ENCODE peak calls at places on chromosome 6, in seven cellular contexts. C is type B pancreatic cell, X is heart right ventricle, Y is foreskin keratinocyte, M is fibroblast of mammary gland, N is body of pancreas, U is lung. R is an unnamed sample.

GRCh38 chr6:99614430-99615161 is 8.0 kb downstream of the PRDM13 start:
- DNase-seq in C (no peak), X (no peak), Y (no peak), M (no peak), N (no peak), U (no peak), R (no peak)

GRCh38 chr6:43806041-43806757 is 36.2 kb downstream of the VEGFA start:
- DNase-seq in C (no peak), X (no peak), Y (no peak), M (no peak), N (peak; percentile 82), U (no peak), R (no peak)

GRCh38 chr6:105072799-105073199 is 107.0 kb downstream of the POPDC3 start:
- DNase-seq in C (no peak), X (no peak), Y (no peak), M (peak; percentile 76), N (no peak), U (no peak), R (no peak)

GRCh38 chr6:14533446-14533845 is 415.9 kb downstream of the CD83 start:
- DNase-seq in C (no peak), X (no peak), Y (no peak), M (no peak), N (no peak), U (no peak), R (no peak)

GRCh38 chr6:157982580-157983438 is 1.1 kb downstream of the SYNJ2 start:
- DNase-seq in C (no peak), X (no peak), Y (no peak), M (peak; percentile 59), N (peak; percentile 37), U (no peak), R (no peak)

GRCh38 chr6:87921034-87921433 is 126.6 kb upstream of the SPACA1 start:
- DNase-seq in C (no peak), X (no peak), Y (no peak), M (no peak), N (no peak), U (no peak), R (no peak)

GRCh38 chr6:684831-685636 is 7.9 kb downstream of the EXOC2 start:
- DNase-seq in C (no peak), X (no peak), Y (no peak), M (peak; percentile 59), N (no peak), U (no peak), R (no peak)

GRCh38 chr6:127118505-127119360 is at the start of gene RSPO3:
- DNase-seq in C (peak; percentile 72), X (no peak), Y (peak; percentile 25), M (peak; percentile 33), N (no peak), U (no peak), R (no peak)

GRCh38 chr6:99739526-99739925 is 132.9 kb downstream of the PRDM13 start:
- DNase-seq in C (no peak), X (peak; percentile 6), Y (no peak), M (no peak), N (no peak), U (no peak), R (peak; percentile 28)

GRCh38 chr6:56529594-56530191 is 113.0 kb downstream of the DST start:
- DNase-seq in C (no peak), X (no peak), Y (no peak), M (peak; percentile 20), N (no peak), U (no peak), R (no peak)

GRCh38 chr6:47349931-47350330 is 40.2 kb upstream of the TNFRSF21 start:
- DNase-seq in C (no peak), X (no peak), Y (no peak), M (no peak), N (no peak), U (no peak), R (no peak)

GRCh38 chr6:157172088-157172768 is 151.1 kb downstream of the TMEM242 start:
- DNase-seq in C (no peak), X (no peak), Y (no peak), M (no peak), N (no peak), U (no peak), R (no peak)

GRCh38 chr6:154868143-154868594 is 126.9 kb upstream of the TIAM2 start:
- DNase-seq in C (no peak), X (no peak), Y (no peak), M (peak; percentile 75), N (no peak), U (no peak), R (no peak)

GRCh38 chr6:129460151-129460550 is 249.8 kb downstream of the ARHGAP18 start:
- DNase-seq in C (no peak), X (no peak), Y (no peak), M (no peak), N (no peak), U (no peak), R (no peak)

GRCh38 chr6:15252205-15252604 is 6.3 kb downstream of the JARID2 start:
- DNase-seq in C (no peak), X (no peak), Y (no peak), M (no peak), N (no peak), U (no peak), R (no peak)

GRCh38 chr6:37607949-37608348 is 89.7 kb downstream of the MDGA1 start:
- DNase-seq in C (no peak), X (no peak), Y (no peak), M (peak; percentile 22), N (no peak), U (no peak), R (no peak)
- TF ChIP-seq CTCF in C (peak; percentile 72), X (no peak), Y (peak; percentile 63), M (peak; percentile 61), N (no peak), U (no peak), R (peak; percentile 38)

DNA sequence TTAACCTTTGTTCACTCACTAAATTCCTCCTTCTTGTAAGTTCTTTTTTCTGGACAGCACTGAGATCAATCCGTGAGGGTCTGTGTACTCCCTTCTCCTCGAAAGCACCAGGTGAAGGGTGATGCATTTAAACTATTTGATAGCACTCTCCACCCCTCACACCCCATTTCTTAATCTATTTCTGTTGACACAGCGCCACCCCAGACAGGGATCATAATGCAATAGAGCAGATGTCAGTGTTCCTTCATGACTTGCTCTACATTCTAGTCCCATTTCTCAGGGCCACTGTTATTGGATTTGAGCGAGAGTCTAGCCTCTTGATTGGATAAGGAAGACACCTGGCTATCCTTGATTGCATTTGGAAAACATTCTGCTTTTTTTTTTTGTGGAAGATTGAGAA is 46.3 kb downstream of the PPP1R14C start:
- DNase-seq in C (no peak), X (no peak), Y (no peak), M (no peak), N (no peak), U (no peak), R (no peak)
- TF ChIP-seq CTCF in C (no peak), X (no peak), Y (peak; percentile 10), M (no peak), N (no peak), U (no peak), R (no peak)

DNA sequence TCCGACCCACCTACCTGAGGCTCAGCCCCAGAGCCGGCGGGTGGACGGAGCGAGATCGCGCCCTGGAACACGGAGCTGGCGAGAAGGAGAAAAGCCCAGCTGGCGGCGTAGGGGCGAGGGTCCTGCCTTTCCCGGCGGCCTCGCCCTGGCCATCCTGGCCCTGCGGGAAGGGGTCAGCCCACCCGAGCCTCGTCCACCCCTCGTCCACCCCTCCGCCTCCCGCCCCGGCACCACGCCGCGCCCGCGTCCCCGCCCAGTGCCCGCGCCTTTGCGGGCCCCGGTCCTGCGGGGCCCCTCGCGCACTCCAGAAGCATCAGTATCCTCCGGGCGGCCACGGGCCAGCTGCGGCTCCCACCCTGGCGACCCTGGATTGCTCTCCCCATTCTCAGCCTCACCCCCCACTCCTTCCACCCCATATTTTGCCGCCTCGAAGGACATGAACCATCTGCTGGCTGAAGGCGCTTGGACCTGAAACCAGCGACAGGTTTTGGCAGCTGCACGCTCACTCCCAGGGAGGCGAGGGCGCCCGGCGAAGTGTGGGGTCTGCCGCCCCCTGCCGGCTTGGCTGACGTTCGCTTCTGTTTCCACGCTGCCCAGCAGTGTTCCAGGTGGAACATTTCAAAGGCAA is 65.1 kb downstream of the PLG start:
- DNase-seq in C (peak; percentile 86), X (peak; percentile 29), Y (peak; percentile 17), M (peak; percentile 46), N (peak; percentile 84), U (peak; percentile 68), R (peak; percentile 57)
- TF ChIP-seq CTCF in C (peak; percentile 93), X (peak; percentile 69), Y (peak; percentile 93), M (peak; percentile 75), N (peak; percentile 86), U (peak; percentile 28), R (peak; percentile 75)

DNA sequence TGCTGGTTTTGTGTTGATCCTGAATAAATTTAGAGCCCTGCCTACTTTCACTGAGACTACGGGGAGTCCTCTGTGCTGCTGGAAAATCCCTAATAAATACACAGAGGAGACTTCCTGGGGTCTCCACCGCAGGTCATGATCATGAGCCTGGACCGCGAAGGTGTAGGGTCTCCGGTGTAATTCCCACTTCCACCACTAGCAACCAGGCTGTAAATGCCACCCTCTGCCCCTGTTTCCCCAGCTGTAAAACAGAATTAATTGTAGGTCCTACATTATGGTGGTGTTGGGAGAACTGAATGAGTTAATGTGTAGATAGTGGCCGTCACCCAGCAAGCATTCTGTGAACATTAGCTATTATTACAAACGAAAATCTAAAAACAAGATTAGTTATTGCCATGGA is 191.6 kb upstream of the THBS2 start:
- DNase-seq in C (no peak), X (no peak), Y (no peak), M (no peak), N (no peak), U (no peak), R (no peak)
- TF ChIP-seq CTCF in C (peak; percentile 60), X (no peak), Y (no peak), M (peak; percentile 11), N (peak; percentile 17), U (no peak), R (no peak)

GRCh38 chr6:74870403-74870802 is 335.4 kb downstream of the COL12A1 start:
- DNase-seq in C (no peak), X (no peak), Y (no peak), M (peak; percentile 18), N (no peak), U (no peak), R (no peak)
- TF ChIP-seq CTCF in C (peak; percentile 52), X (peak; percentile 21), Y (no peak), M (peak; percentile 19), N (no peak), U (no peak), R (peak; percentile 14)

DNA sequence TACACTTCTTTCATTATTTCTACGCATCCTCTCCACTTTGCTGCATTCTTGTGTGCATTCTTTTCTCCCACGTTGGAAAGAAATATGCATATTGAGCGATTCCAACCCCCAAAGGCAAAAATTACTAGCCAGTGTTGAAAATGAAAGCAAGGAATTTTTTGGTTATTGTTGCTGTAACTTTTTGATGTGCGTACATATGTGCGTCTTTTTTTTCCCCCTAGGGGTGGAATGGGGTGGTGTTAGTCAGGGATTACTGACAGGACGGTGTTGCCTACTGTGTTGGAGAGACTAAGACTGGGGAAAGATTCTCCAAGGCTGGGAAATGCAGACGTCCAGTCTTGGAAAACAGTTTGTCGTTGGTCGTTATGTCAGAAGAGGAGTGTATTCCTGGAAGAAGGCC is 44.2 kb upstream of the ESR1 start:
- DNase-seq in C (no peak), X (no peak), Y (peak; percentile 78), M (peak; percentile 69), N (no peak), U (no peak), R (no peak)
- TF ChIP-seq CTCF in C (peak; percentile 68), X (peak; percentile 24), Y (peak; percentile 68), M (peak; percentile 54), N (no peak), U (no peak), R (peak; percentile 43)

R was measured in left ventricle myocardium inferior.